ENCODE peak calls at places on chromosomes 1 and 21, in four cellular contexts. W, J, S and I are unnamed samples.

GRCh38 chr1:5458248-5458647 is 534.0 kb downstream of the NPHP4 start:
- DNase-seq in W (no peak), J (no peak), S (no peak), I (no peak)

GRCh38 chr1:72281637-72282270 is 585 bp downstream of the NEGR1 start:
- DNase-seq in W (no peak), J (no peak), S (no peak), I (no peak)

GRCh38 chr1:8477199-8477982 is 159.5 kb downstream of the SLC45A1 start:
- DNase-seq in W (no peak), J (no peak), S (peak; percentile 93), I (no peak)

GRCh38 chr1:89908993-89909436 is 85.9 kb upstream of the ZNF326 start:
- DNase-seq in W (peak; percentile 81), J (peak; percentile 35), S (no peak), I (no peak)

GRCh38 chr1:181185461-181185860 is 97.0 kb downstream of the IER5 start:
- DNase-seq in W (no peak), J (no peak), S (no peak), I (no peak)

GRCh38 chr21:42632336-42632751 is 21.1 kb upstream of the PDE9A start:
- DNase-seq in W (no peak), J (no peak), S (no peak), I (no peak)

GRCh38 chr1:174023438-174023837 is 1.3 kb upstream of the RC3H1 start:
- DNase-seq in W (peak; percentile 29), J (peak; percentile 57), S (no peak), I (peak; percentile 64)

GRCh38 chr1:162144268-162144667 is 74.8 kb downstream of the NOS1AP start:
- DNase-seq in W (no peak), J (no peak), S (no peak), I (no peak)

GRCh38 chr1:228021526-228022030 is 14.8 kb downstream of the WNT3A start:
- DNase-seq in W (no peak), J (no peak), S (no peak), I (no peak)

GRCh38 chr1:224433671-224434446 is 738 bp downstream of the WDR26 start:
- DNase-seq in W (peak; percentile 63), J (peak; percentile 55), S (no peak), I (no peak)

GRCh38 chr1:31412732-31413404 is at the start of gene SERINC2:
- DNase-seq in W (peak; percentile 89), J (peak; percentile 40), S (no peak), I (peak; percentile 23)

GRCh38 chr1:182889997-182890396 is 50.9 kb downstream of the DHX9 start:
- DNase-seq in W (no peak), J (peak; percentile 16), S (no peak), I (no peak)

GRCh38 chr1:59645893-59646292 is 168.9 kb upstream of the HOOK1 start:
- DNase-seq in W (peak; percentile 81), J (no peak), S (no peak), I (no peak)

GRCh38 chr1:7292033-7292681 is 478.9 kb upstream of the VAMP3 start:
- DNase-seq in W (no peak), J (no peak), S (no peak), I (no peak)

GRCh38 chr1:201391651-201392511 is 7.2 kb downstream of the LAD1 start:
- DNase-seq in W (no peak), J (no peak), S (no peak), I (no peak)

GRCh38 chr21:39454949-39455668 is 3.3 kb downstream of the SH3BGR start:
- DNase-seq in W (no peak), J (no peak), S (no peak), I (no peak)

GRCh38 chr1:41539999-41540398 is 55.5 kb upstream of the EDN2 start:
- DNase-seq in W (no peak), J (no peak), S (no peak), I (no peak)

GRCh38 chr1:23129846-23130245 is 38.8 kb downstream of the LUZP1 start:
- DNase-seq in W (no peak), J (no peak), S (no peak), I (no peak)

GRCh38 chr1:46477153-46477929 is 12.3 kb upstream of the DMBX1 start:
- DNase-seq in W (peak; percentile 91), J (peak; percentile 92), S (peak; percentile 17), I (no peak)

GRCh38 chr1:197444754-197445153 is 176.7 kb downstream of the CRB1 start:
- DNase-seq in W (no peak), J (no peak), S (no peak), I (no peak)

GRCh38 chr1:84603941-84604830 is 29.9 kb upstream of the CTBS start:
- DNase-seq in W (no peak), J (peak; percentile 80), S (no peak), I (peak; percentile 48)

GRCh38 chr1:206734499-206735142 is 36.0 kb upstream of the IL19 start:
- DNase-seq in W (peak; percentile 83), J (peak; percentile 72), S (no peak), I (no peak)

GRCh38 chr1:247241687-247242086 is 14.2 kb upstream of the VN1R5 start:
- DNase-seq in W (no peak), J (no peak), S (no peak), I (no peak)

GRCh38 chr1:43857163-43857562 is 76.4 kb upstream of the ARTN start:
- DNase-seq in W (no peak), J (no peak), S (no peak), I (no peak)

GRCh38 chr1:184150776-184151531 is 99.4 kb downstream of the TSEN15 start:
- DNase-seq in W (no peak), J (no peak), S (no peak), I (no peak)

GRCh38 chr1:233025156-233025555 is 74.7 kb downstream of the NTPCR start:
- DNase-seq in W (peak; percentile 55), J (peak; percentile 46), S (no peak), I (peak; percentile 61)

GRCh38 chr21:22725436-22725835 is 1727.2 kb downstream of the NCAM2 start:
- DNase-seq in W (no peak), J (no peak), S (no peak), I (no peak)

GRCh38 chr1:104765115-104765514 is 1015.4 kb downstream of the AMY1C start:
- DNase-seq in W (no peak), J (no peak), S (peak; percentile 59), I (no peak)

DNA sequence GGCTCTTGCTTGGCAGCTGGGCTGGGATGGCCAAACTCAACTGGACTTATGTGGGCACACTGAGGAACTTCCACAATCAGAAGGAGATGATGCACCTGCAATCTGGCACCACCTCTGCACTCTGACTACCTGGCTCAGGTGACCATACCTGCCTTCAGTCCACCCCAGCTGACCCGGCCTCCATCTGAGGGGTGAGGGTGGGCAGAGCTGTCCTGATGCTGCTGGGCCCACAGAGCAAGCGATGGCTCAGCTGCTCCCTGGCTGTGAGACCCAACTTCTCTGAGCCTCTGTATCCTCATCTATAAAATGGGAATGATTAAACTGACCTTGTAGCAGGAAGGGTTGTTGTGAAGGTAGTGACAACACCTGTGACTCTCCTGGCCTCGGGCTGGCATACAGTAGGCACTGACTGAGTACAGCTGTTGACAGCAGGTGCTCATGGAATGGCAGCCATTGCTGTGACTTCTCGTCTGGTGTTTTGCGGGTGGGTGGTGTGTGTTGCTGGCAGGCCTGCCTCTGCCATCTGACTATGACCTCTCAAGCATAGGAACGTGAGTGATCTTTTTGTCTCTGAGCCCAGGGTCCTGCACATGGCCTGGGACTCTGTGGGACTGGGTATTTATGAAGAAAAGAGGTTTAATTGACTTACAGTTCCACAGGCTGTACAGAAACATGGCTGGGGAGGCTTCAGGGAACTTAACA is 438.5 kb downstream of the PTPRU start:
- DNase-seq in W (no peak), J (no peak), S (no peak), I (no peak)
- TF ChIP-seq YY1 in W (no peak), J (no peak), S (no peak), I (no peak)

GRCh38 chr1:243639027-243639658 is 210.9 kb downstream of the AKT3 start:
- DNase-seq in W (no peak), J (no peak), S (no peak), I (no peak)

GRCh38 chr1:243642936-243643335 is 207.1 kb downstream of the AKT3 start:
- DNase-seq in W (no peak), J (no peak), S (no peak), I (no peak)

DNA sequence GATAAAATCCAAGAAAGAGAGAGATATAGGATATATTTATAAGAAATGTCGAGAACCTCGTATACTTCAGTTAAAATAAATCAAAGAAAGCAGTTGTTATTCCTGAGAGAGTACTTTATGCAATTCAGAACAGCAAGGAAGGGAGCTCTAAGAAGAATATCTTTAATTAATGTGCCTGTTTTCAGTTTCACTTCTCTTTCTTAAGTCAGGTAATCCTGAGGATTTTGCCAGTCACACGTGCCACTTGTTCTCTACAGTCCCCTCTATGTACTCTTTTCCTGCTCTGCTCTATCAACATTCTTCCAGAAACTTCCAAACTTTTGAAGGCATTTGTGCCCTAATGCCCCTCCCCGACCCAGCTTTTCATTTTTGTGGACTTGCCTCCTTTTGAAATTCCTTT is 211.9 kb downstream of the AKT3 start:
- DNase-seq in W (no peak), J (no peak), S (peak; percentile 1), I (no peak)
- TF ChIP-seq YY1 in W (no peak), J (no peak), S (no peak), I (no peak)

GRCh38 chr1:66349277-66349676 is 184.7 kb upstream of the SGIP1 start:
- DNase-seq in W (no peak), J (no peak), S (no peak), I (no peak)
- TF ChIP-seq YY1 in W (no peak), J (no peak), S (no peak), I (no peak)

GRCh38 chr1:3598051-3598471 is 13.2 kb downstream of the MEGF6 start:
- DNase-seq in W (no peak), J (no peak), S (no peak), I (no peak)

GRCh38 chr1:3596663-3597598 is 14.4 kb downstream of the MEGF6 start:
- DNase-seq in W (no peak), J (no peak), S (no peak), I (no peak)

GRCh38 chr1:3597599-3597964 is 13.7 kb downstream of the MEGF6 start:
- DNase-seq in W (no peak), J (no peak), S (no peak), I (no peak)

GRCh38 chr1:3594706-3595377 is 16.5 kb downstream of the MEGF6 start:
- DNase-seq in W (no peak), J (no peak), S (no peak), I (no peak)

DNA sequence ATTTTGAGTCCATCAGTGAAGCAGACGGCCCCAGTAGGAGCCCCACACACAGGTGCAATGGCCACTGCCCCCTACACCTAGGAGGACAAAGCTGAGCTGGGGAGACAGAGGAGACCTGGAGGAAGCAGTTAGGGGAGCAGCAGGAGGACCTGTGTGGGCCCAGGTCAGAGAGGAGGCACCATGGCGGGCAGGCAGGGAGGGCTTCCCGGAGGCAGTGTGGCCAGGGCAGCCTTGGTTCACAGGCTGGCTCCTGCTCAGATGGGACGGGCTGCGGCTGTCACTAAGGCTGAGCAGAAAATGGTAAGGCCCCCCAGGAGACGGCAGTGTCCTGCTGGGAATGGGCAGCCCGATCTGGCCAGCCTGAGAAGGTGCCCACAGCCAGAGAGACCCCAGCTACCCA is 15.4 kb downstream of the MEGF6 start:
- DNase-seq in W (no peak), J (no peak), S (no peak), I (no peak)
- TF ChIP-seq YY1 in W (no peak), J (no peak), S (no peak), I (no peak)